ENCODE peak calls at places on chromosomes 1 and 21, in nine cellular contexts. B, L, N, K, X, G, Z, H and T are unnamed samples.

GRCh38 chr1:230891413-230891812 is 23.1 kb upstream of the C1orf198 start:
- DNase-seq in B (no peak), L (no peak), N (no peak), K (no peak), X (no peak), G (peak; percentile 37), Z (no peak), H (no peak), T (no peak)

GRCh38 chr1:29515188-29515955 is 279.1 kb downstream of the PTPRU start:
- DNase-seq in B (no peak), L (no peak), N (no peak), K (no peak), X (no peak), G (no peak), Z (no peak), H (no peak), T (no peak)

GRCh38 chr1:24914226-24915069 is 15.6 kb downstream of the RUNX3 start:
- DNase-seq in B (no peak), L (peak; percentile 54), N (no peak), K (peak; percentile 62), X (no peak), G (peak; percentile 30), Z (no peak), H (no peak), T (no peak)

GRCh38 chr1:35855016-35855700 is 27.9 kb upstream of the AGO1 start:
- DNase-seq in B (no peak), L (no peak), N (no peak), K (no peak), X (no peak), G (no peak), Z (no peak), H (no peak), T (no peak)

GRCh38 chr21:41112740-41113692 is 54.9 kb upstream of the BACE2 start:
- DNase-seq in B (peak; percentile 46), L (peak; percentile 62), N (no peak), K (peak; percentile 75), X (no peak), G (peak; percentile 74), Z (no peak), H (no peak), T (no peak)

GRCh38 chr21:43809346-43809799 is 20.0 kb downstream of the RRP1 start:
- DNase-seq in B (no peak), L (no peak), N (no peak), K (no peak), X (no peak), G (no peak), Z (no peak), H (no peak), T (no peak)

GRCh38 chr1:245952383-245952989 is 554.6 kb downstream of the SMYD3 start:
- DNase-seq in B (no peak), L (no peak), N (no peak), K (no peak), X (no peak), G (no peak), Z (no peak), H (no peak), T (no peak)

GRCh38 chr1:62285984-62286481 is 33.2 kb downstream of the KANK4 start:
- DNase-seq in B (no peak), L (no peak), N (no peak), K (no peak), X (no peak), G (no peak), Z (no peak), H (no peak), T (no peak)

GRCh38 chr1:246632584-246633168 is 66.4 kb downstream of the CNST start:
- DNase-seq in B (peak; percentile 35), L (peak; percentile 86), N (no peak), K (no peak), X (no peak), G (peak; percentile 76), Z (no peak), H (no peak), T (no peak)

GRCh38 chr1:236301958-236302335 is 20.2 kb upstream of the ERO1B start:
- DNase-seq in B (no peak), L (no peak), N (no peak), K (no peak), X (peak; percentile 41), G (no peak), Z (no peak), H (no peak), T (no peak)

GRCh38 chr1:22471078-22471477 is 19.4 kb downstream of the ZBTB40 start:
- DNase-seq in B (peak; percentile 43), L (peak; percentile 6), N (no peak), K (no peak), X (peak; percentile 10), G (peak; percentile 11), Z (no peak), H (no peak), T (no peak)

GRCh38 chr1:7558041-7558461 is 213.0 kb upstream of the VAMP3 start:
- DNase-seq in B (no peak), L (no peak), N (no peak), K (no peak), X (no peak), G (no peak), Z (no peak), H (peak; percentile 60), T (no peak)

GRCh38 chr1:234697741-234698140 is 87.8 kb upstream of the IRF2BP2 start:
- DNase-seq in B (no peak), L (no peak), N (no peak), K (no peak), X (no peak), G (no peak), Z (no peak), H (no peak), T (no peak)

GRCh38 chr1:182299728-182300581 is 91.6 kb downstream of the GLUL start:
- DNase-seq in B (no peak), L (no peak), N (no peak), K (no peak), X (no peak), G (no peak), Z (no peak), H (peak; percentile 66), T (no peak)

GRCh38 chr1:161951646-161952045 is 72.0 kb downstream of the OLFML2B start:
- DNase-seq in B (no peak), L (no peak), N (no peak), K (no peak), X (no peak), G (no peak), Z (no peak), H (no peak), T (no peak)

GRCh38 chr1:8423134-8423701 is 105.3 kb downstream of the SLC45A1 start:
- DNase-seq in B (no peak), L (no peak), N (no peak), K (peak; percentile 75), X (peak; percentile 40), G (peak; percentile 22), Z (peak; percentile 38), H (peak; percentile 78), T (peak; percentile 27)

GRCh38 chr1:211259596-211260126 is 495 bp downstream of the RCOR3 start:
- DNase-seq in B (peak; percentile 50), L (no peak), N (peak; percentile 20), K (no peak), X (peak; percentile 61), G (no peak), Z (peak; percentile 50), H (peak; percentile 83), T (peak; percentile 43)

GRCh38 chr21:34962586-34963222 is 86.4 kb downstream of the RUNX1 start:
- DNase-seq in B (no peak), L (no peak), N (no peak), K (no peak), X (no peak), G (no peak), Z (no peak), H (no peak), T (peak; percentile 30)